ENCODE peak calls at places on chromosomes 11 and 22, in eight cellular contexts. One of them, this sample, is unnamed.

GRCh38 chr11:61335355-61335710 is 2.3 kb downstream of the TKFC start:
- DNase-seq in AG10803: no peak
- DNase-seq in BE2C: no peak
- DNase-seq in heart left ventricle: no peak
- DNase-seq in kidney epithelial cell: no peak
- DNase-seq in colonic mucosa: no peak
- DNase-seq in fibroblast of pulmonary artery: no peak
- DNase-seq in dorsolateral prefrontal cortex: no peak
- DNase-seq in this sample: no peak

GRCh38 chr11:127074151-127074761 is 73.7 kb upstream of the KIRREL3 start:
- DNase-seq in heart left ventricle: no peak
- DNase-seq in AG10803: peak
- DNase-seq in dorsolateral prefrontal cortex: peak
- DNase-seq in colonic mucosa: peak
- DNase-seq in BE2C: peak
- DNase-seq in kidney epithelial cell: peak
- DNase-seq in fibroblast of pulmonary artery: peak
- DNase-seq in this sample: peak

GRCh38 chr22:26884921-26885320 is 227.5 kb downstream of the MIAT start:
- DNase-seq in BE2C: no peak
- DNase-seq in colonic mucosa: no peak
- DNase-seq in kidney epithelial cell: no peak
- DNase-seq in heart left ventricle: no peak
- DNase-seq in dorsolateral prefrontal cortex: no peak
- DNase-seq in AG10803: peak
- DNase-seq in fibroblast of pulmonary artery: no peak
- DNase-seq in this sample: no peak

GRCh38 chr11:35227551-35228341 is 88.8 kb downstream of the CD44 start:
- DNase-seq in fibroblast of pulmonary artery: peak
- DNase-seq in AG10803: peak
- DNase-seq in kidney epithelial cell: no peak
- DNase-seq in dorsolateral prefrontal cortex: no peak
- DNase-seq in BE2C: no peak
- DNase-seq in heart left ventricle: no peak
- DNase-seq in colonic mucosa: no peak
- DNase-seq in this sample: no peak

GRCh38 chr11:57202282-57202681 is 20.5 kb downstream of the LRRC55 start:
- DNase-seq in AG10803: no peak
- DNase-seq in dorsolateral prefrontal cortex: no peak
- DNase-seq in BE2C: no peak
- DNase-seq in heart left ventricle: no peak
- DNase-seq in fibroblast of pulmonary artery: no peak
- DNase-seq in colonic mucosa: no peak
- DNase-seq in kidney epithelial cell: no peak
- DNase-seq in this sample: no peak

GRCh38 chr11:116595305-116595880 is 177.4 kb downstream of the BUD13 start:
- DNase-seq in dorsolateral prefrontal cortex: peak
- DNase-seq in kidney epithelial cell: no peak
- DNase-seq in fibroblast of pulmonary artery: no peak
- DNase-seq in heart left ventricle: no peak
- DNase-seq in BE2C: no peak
- DNase-seq in AG10803: no peak
- DNase-seq in colonic mucosa: no peak
- DNase-seq in this sample: no peak

GRCh38 chr11:6629892-6630631 is 10.8 kb upstream of the TPP1 start:
- DNase-seq in kidney epithelial cell: no peak
- DNase-seq in colonic mucosa: peak
- DNase-seq in BE2C: no peak
- DNase-seq in dorsolateral prefrontal cortex: no peak
- DNase-seq in fibroblast of pulmonary artery: no peak
- DNase-seq in heart left ventricle: no peak
- DNase-seq in AG10803: no peak
- DNase-seq in this sample: peak

GRCh38 chr11:118343981-118344521 is at the start of gene CD3G:
- DNase-seq in fibroblast of pulmonary artery: no peak
- DNase-seq in dorsolateral prefrontal cortex: no peak
- DNase-seq in BE2C: no peak
- DNase-seq in colonic mucosa: no peak
- DNase-seq in AG10803: no peak
- DNase-seq in kidney epithelial cell: no peak
- DNase-seq in heart left ventricle: no peak
- DNase-seq in this sample: no peak

GRCh38 chr22:27801616-27802388 is at the start of gene MN1:
- DNase-seq in heart left ventricle: peak
- DNase-seq in dorsolateral prefrontal cortex: peak
- DNase-seq in kidney epithelial cell: no peak
- DNase-seq in BE2C: no peak
- DNase-seq in fibroblast of pulmonary artery: peak
- DNase-seq in colonic mucosa: peak
- DNase-seq in AG10803: no peak
- DNase-seq in this sample: peak

GRCh38 chr22:39408173-39408572 is 8.6 kb downstream of the TAB1 start:
- DNase-seq in dorsolateral prefrontal cortex: no peak
- DNase-seq in BE2C: no peak
- DNase-seq in AG10803: peak
- DNase-seq in colonic mucosa: no peak
- DNase-seq in heart left ventricle: no peak
- DNase-seq in kidney epithelial cell: no peak
- DNase-seq in fibroblast of pulmonary artery: no peak
- DNase-seq in this sample: peak

GRCh38 chr11:132898676-132899075 is 633.6 kb downstream of the OPCML start:
- DNase-seq in colonic mucosa: no peak
- DNase-seq in AG10803: no peak
- DNase-seq in fibroblast of pulmonary artery: no peak
- DNase-seq in dorsolateral prefrontal cortex: no peak
- DNase-seq in BE2C: no peak
- DNase-seq in heart left ventricle: no peak
- DNase-seq in kidney epithelial cell: no peak
- DNase-seq in this sample: no peak

GRCh38 chr22:46084943-46085830 is 65.1 kb upstream of the PPARA start:
- DNase-seq in dorsolateral prefrontal cortex: peak
- DNase-seq in fibroblast of pulmonary artery: no peak
- DNase-seq in heart left ventricle: peak
- DNase-seq in BE2C: peak
- DNase-seq in kidney epithelial cell: no peak
- DNase-seq in AG10803: peak
- DNase-seq in colonic mucosa: peak
- DNase-seq in this sample: peak

GRCh38 chr11:106733518-106734162 is 284.6 kb downstream of the GUCY1A2 start:
- DNase-seq in heart left ventricle: no peak
- DNase-seq in colonic mucosa: no peak
- DNase-seq in BE2C: no peak
- DNase-seq in dorsolateral prefrontal cortex: no peak
- DNase-seq in kidney epithelial cell: no peak
- DNase-seq in AG10803: no peak
- DNase-seq in fibroblast of pulmonary artery: peak
- DNase-seq in this sample: no peak

GRCh38 chr22:17347724-17348123 is 21.5 kb upstream of the CECR2 start:
- DNase-seq in AG10803: no peak
- DNase-seq in kidney epithelial cell: no peak
- DNase-seq in fibroblast of pulmonary artery: no peak
- DNase-seq in BE2C: no peak
- DNase-seq in heart left ventricle: no peak
- DNase-seq in dorsolateral prefrontal cortex: no peak
- DNase-seq in colonic mucosa: no peak
- DNase-seq in this sample: no peak

GRCh38 chr11:44226945-44227344 is 83.0 kb downstream of the ALX4 start:
- DNase-seq in colonic mucosa: no peak
- DNase-seq in heart left ventricle: no peak
- DNase-seq in fibroblast of pulmonary artery: no peak
- DNase-seq in AG10803: no peak
- DNase-seq in dorsolateral prefrontal cortex: no peak
- DNase-seq in BE2C: no peak
- DNase-seq in kidney epithelial cell: no peak
- DNase-seq in this sample: no peak

GRCh38 chr11:28715726-28716125 is 607.5 kb downstream of the METTL15 start:
- DNase-seq in fibroblast of pulmonary artery: no peak
- DNase-seq in BE2C: no peak
- DNase-seq in AG10803: no peak
- DNase-seq in kidney epithelial cell: no peak
- DNase-seq in colonic mucosa: no peak
- DNase-seq in heart left ventricle: no peak
- DNase-seq in dorsolateral prefrontal cortex: no peak
- DNase-seq in this sample: no peak

GRCh38 chr11:92417326-92417725 is 192.7 kb downstream of the FAT3 start:
- DNase-seq in BE2C: no peak
- DNase-seq in heart left ventricle: no peak
- DNase-seq in kidney epithelial cell: no peak
- DNase-seq in fibroblast of pulmonary artery: no peak
- DNase-seq in colonic mucosa: no peak
- DNase-seq in AG10803: no peak
- DNase-seq in dorsolateral prefrontal cortex: no peak
- DNase-seq in this sample: no peak

GRCh38 chr11:13721760-13722159 is 53.3 kb downstream of the FAR1 start:
- DNase-seq in BE2C: no peak
- DNase-seq in kidney epithelial cell: no peak
- DNase-seq in heart left ventricle: no peak
- DNase-seq in AG10803: peak
- DNase-seq in colonic mucosa: no peak
- DNase-seq in dorsolateral prefrontal cortex: no peak
- DNase-seq in fibroblast of pulmonary artery: peak
- DNase-seq in this sample: peak

GRCh38 chr11:110470716-110471115 is 41.0 kb downstream of the FDX1 start:
- DNase-seq in fibroblast of pulmonary artery: no peak
- DNase-seq in kidney epithelial cell: no peak
- DNase-seq in colonic mucosa: no peak
- DNase-seq in heart left ventricle: no peak
- DNase-seq in AG10803: peak
- DNase-seq in dorsolateral prefrontal cortex: no peak
- DNase-seq in BE2C: no peak
- DNase-seq in this sample: no peak

GRCh38 chr11:10622957-10623787 is 54.7 kb upstream of the LYVE1 start:
- DNase-seq in BE2C: no peak
- DNase-seq in colonic mucosa: no peak
- DNase-seq in kidney epithelial cell: no peak
- DNase-seq in heart left ventricle: peak
- DNase-seq in AG10803: no peak
- DNase-seq in fibroblast of pulmonary artery: no peak
- DNase-seq in dorsolateral prefrontal cortex: no peak
- DNase-seq in this sample: peak

GRCh38 chr22:46295277-46295971 is 1.2 kb upstream of the GTSE1 start:
- DNase-seq in AG10803: no peak
- DNase-seq in dorsolateral prefrontal cortex: no peak
- DNase-seq in heart left ventricle: no peak
- DNase-seq in kidney epithelial cell: no peak
- DNase-seq in BE2C: no peak
- DNase-seq in fibroblast of pulmonary artery: no peak
- DNase-seq in colonic mucosa: no peak
- DNase-seq in this sample: no peak

GRCh38 chr11:94658386-94658785 is 91.2 kb downstream of the PIWIL4 start:
- DNase-seq in colonic mucosa: no peak
- DNase-seq in dorsolateral prefrontal cortex: no peak
- DNase-seq in kidney epithelial cell: no peak
- DNase-seq in heart left ventricle: peak
- DNase-seq in AG10803: no peak
- DNase-seq in fibroblast of pulmonary artery: no peak
- DNase-seq in BE2C: no peak
- DNase-seq in this sample: no peak

GRCh38 chr11:117249571-117249970 is 17.1 kb downstream of the RNF214 start:
- DNase-seq in fibroblast of pulmonary artery: no peak
- DNase-seq in AG10803: no peak
- DNase-seq in BE2C: no peak
- DNase-seq in dorsolateral prefrontal cortex: no peak
- DNase-seq in heart left ventricle: no peak
- DNase-seq in kidney epithelial cell: no peak
- DNase-seq in colonic mucosa: no peak
- DNase-seq in this sample: no peak

GRCh38 chr11:46351148-46351547 is 3.9 kb downstream of the DGKZ start:
- DNase-seq in dorsolateral prefrontal cortex: no peak
- DNase-seq in heart left ventricle: no peak
- DNase-seq in fibroblast of pulmonary artery: no peak
- DNase-seq in colonic mucosa: no peak
- DNase-seq in AG10803: no peak
- DNase-seq in kidney epithelial cell: no peak
- DNase-seq in BE2C: no peak
- DNase-seq in this sample: no peak

GRCh38 chr11:46353706-46354105 is 6.4 kb downstream of the DGKZ start:
- DNase-seq in dorsolateral prefrontal cortex: peak
- DNase-seq in colonic mucosa: no peak
- DNase-seq in fibroblast of pulmonary artery: no peak
- DNase-seq in AG10803: peak
- DNase-seq in kidney epithelial cell: no peak
- DNase-seq in heart left ventricle: no peak
- DNase-seq in BE2C: no peak
- DNase-seq in this sample: peak

GRCh38 chr11:46351606-46352005 is 4.3 kb downstream of the DGKZ start:
- DNase-seq in fibroblast of pulmonary artery: no peak
- DNase-seq in dorsolateral prefrontal cortex: no peak
- DNase-seq in heart left ventricle: no peak
- DNase-seq in AG10803: no peak
- DNase-seq in colonic mucosa: no peak
- DNase-seq in BE2C: no peak
- DNase-seq in kidney epithelial cell: no peak
- DNase-seq in this sample: no peak

GRCh38 chr11:46350695-46351094 is 3.4 kb downstream of the DGKZ start:
- DNase-seq in colonic mucosa: no peak
- DNase-seq in AG10803: no peak
- DNase-seq in BE2C: no peak
- DNase-seq in heart left ventricle: no peak
- DNase-seq in kidney epithelial cell: no peak
- DNase-seq in dorsolateral prefrontal cortex: no peak
- DNase-seq in fibroblast of pulmonary artery: no peak
- DNase-seq in this sample: no peak

GRCh38 chr11:46352063-46352841 is 5.0 kb downstream of the DGKZ start:
- DNase-seq in heart left ventricle: no peak
- DNase-seq in kidney epithelial cell: no peak
- DNase-seq in BE2C: peak
- DNase-seq in fibroblast of pulmonary artery: peak
- DNase-seq in dorsolateral prefrontal cortex: no peak
- DNase-seq in AG10803: no peak
- DNase-seq in colonic mucosa: no peak
- DNase-seq in this sample: peak
- TF ChIP-seq CTCF in heart left ventricle: peak
- TF ChIP-seq CTCF in kidney epithelial cell: peak
- TF ChIP-seq CTCF in BE2C: peak
- TF ChIP-seq CTCF in fibroblast of pulmonary artery: peak
- TF ChIP-seq CTCF in dorsolateral prefrontal cortex: peak
- TF ChIP-seq CTCF in AG10803: peak
- TF ChIP-seq CTCF in colonic mucosa: peak
- TF ChIP-seq CTCF in this sample: peak

GRCh38 chr22:21984793-21985192 is 2.2 kb upstream of the TOP3B start:
- DNase-seq in BE2C: no peak
- DNase-seq in colonic mucosa: no peak
- DNase-seq in heart left ventricle: no peak
- DNase-seq in fibroblast of pulmonary artery: peak
- DNase-seq in kidney epithelial cell: no peak
- DNase-seq in dorsolateral prefrontal cortex: no peak
- DNase-seq in AG10803: no peak
- DNase-seq in this sample: peak
- TF ChIP-seq CTCF in BE2C: peak
- TF ChIP-seq CTCF in colonic mucosa: no peak
- TF ChIP-seq CTCF in heart left ventricle: peak
- TF ChIP-seq CTCF in fibroblast of pulmonary artery: peak
- TF ChIP-seq CTCF in kidney epithelial cell: peak
- TF ChIP-seq CTCF in dorsolateral prefrontal cortex: no peak
- TF ChIP-seq CTCF in AG10803: peak
- TF ChIP-seq CTCF in this sample: peak

GRCh38 chr11:60251485-60252207 is 8.7 kb upstream of the MS4A4E start:
- DNase-seq in colonic mucosa: no peak
- DNase-seq in heart left ventricle: no peak
- DNase-seq in AG10803: peak
- DNase-seq in kidney epithelial cell: no peak
- DNase-seq in dorsolateral prefrontal cortex: no peak
- DNase-seq in BE2C: no peak
- DNase-seq in fibroblast of pulmonary artery: peak
- DNase-seq in this sample: peak
- TF ChIP-seq CTCF in colonic mucosa: peak
- TF ChIP-seq CTCF in heart left ventricle: no peak
- TF ChIP-seq CTCF in AG10803: peak
- TF ChIP-seq CTCF in kidney epithelial cell: no peak
- TF ChIP-seq CTCF in dorsolateral prefrontal cortex: no peak
- TF ChIP-seq CTCF in BE2C: no peak
- TF ChIP-seq CTCF in fibroblast of pulmonary artery: peak
- TF ChIP-seq CTCF in this sample: peak

GRCh38 chr11:417652-418342 is 3.0 kb upstream of the SIGIRR start:
- DNase-seq in AG10803: no peak
- DNase-seq in BE2C: no peak
- DNase-seq in heart left ventricle: no peak
- DNase-seq in dorsolateral prefrontal cortex: peak
- DNase-seq in kidney epithelial cell: no peak
- DNase-seq in colonic mucosa: no peak
- DNase-seq in fibroblast of pulmonary artery: no peak
- DNase-seq in this sample: no peak
- TF ChIP-seq CTCF in AG10803: no peak
- TF ChIP-seq CTCF in BE2C: no peak
- TF ChIP-seq CTCF in heart left ventricle: no peak
- TF ChIP-seq CTCF in dorsolateral prefrontal cortex: no peak
- TF ChIP-seq CTCF in kidney epithelial cell: no peak
- TF ChIP-seq CTCF in colonic mucosa: no peak
- TF ChIP-seq CTCF in fibroblast of pulmonary artery: no peak
- TF ChIP-seq CTCF in this sample: no peak

This sample was measured in epithelial cell of esophagus.